ENCODE peak calls at places on chromosome 13, in four cellular contexts. W is CD8-positive, alpha-beta T cell; I is AG10803; Z is cardiac muscle cell. T is an unnamed sample.
A peak's percentile ranks its signal among the peaks of the same experiment; 100 is the strongest.

GRCh38 chr13:44396963-44397580 is 23.4 kb downstream of the SERP2 start:
- DNase-seq in W (no peak), Z (peak; percentile 86), I (no peak), T (peak; percentile 33)

GRCh38 chr13:72726721-72727416 is 560 bp downstream of the MZT1 start:
- DNase-seq in I (peak; percentile 12), W (no peak), Z (peak; percentile 17), T (peak; percentile 70)

GRCh38 chr13:62473190-62473943 is 1057.7 kb upstream of the PCDH20 start:
- DNase-seq in Z (no peak), I (no peak), W (no peak), T (no peak)

GRCh38 chr13:91162180-91162579 is 185.3 kb upstream of the MIR17HG start:
- DNase-seq in W (no peak), Z (no peak), I (no peak), T (no peak)

GRCh38 chr13:31322025-31322424 is 122.2 kb downstream of the B3GLCT start:
- DNase-seq in Z (peak; percentile 93), I (peak; percentile 29), W (no peak), T (no peak)

GRCh38 chr13:88377852-88378251 is 706.7 kb downstream of the SLITRK5 start:
- DNase-seq in I (no peak), Z (no peak), W (no peak), T (no peak)

GRCh38 chr13:100392709-100393630 is 195.6 kb downstream of the GGACT start:
- DNase-seq in I (peak; percentile 99), W (peak; percentile 26), Z (peak; percentile 99), T (no peak)

GRCh38 chr13:40476175-40476958 is 190.1 kb downstream of the FOXO1 start:
- DNase-seq in Z (peak; percentile 80), W (no peak), I (peak; percentile 59), T (no peak)

GRCh38 chr13:67619346-67619745 is 389.2 kb upstream of the PCDH9 start:
- DNase-seq in I (no peak), W (no peak), Z (no peak), T (no peak)

GRCh38 chr13:45773236-45773635 is 71.1 kb downstream of the CBY2 start:
- DNase-seq in W (no peak), I (no peak), Z (no peak), T (no peak)

GRCh38 chr13:34155931-34156607 is 338.1 kb downstream of the RFC3 start:
- DNase-seq in I (peak; percentile 28), Z (peak; percentile 48), W (no peak), T (no peak)

GRCh38 chr13:31767175-31767900 is 28.0 kb downstream of the RXFP2 start:
- DNase-seq in I (peak; percentile 98), Z (peak; percentile 88), W (no peak), T (no peak)

GRCh38 chr13:81393686-81394085 is 1052.8 kb upstream of the SPRY2 start:
- DNase-seq in W (no peak), Z (no peak), I (no peak), T (no peak)

GRCh38 chr13:28022848-28023518 is 34.5 kb upstream of the URAD start:
- DNase-seq in W (no peak), I (peak; percentile 28), Z (peak; percentile 13), T (peak; percentile 10)

GRCh38 chr13:21010621-21011020 is 50.8 kb downstream of the LATS2 start:
- DNase-seq in Z (no peak), W (no peak), I (peak; percentile 38), T (no peak)

GRCh38 chr13:37369618-37370017 is 228.9 kb downstream of the POSTN start:
- DNase-seq in I (no peak), W (no peak), Z (peak; percentile 30), T (no peak)

GRCh38 chr13:50910483-50910805 is 853 bp downstream of the RNASEH2B start:
- DNase-seq in I (peak; percentile 48), Z (peak; percentile 46), W (no peak), T (peak; percentile 44)

DNA sequence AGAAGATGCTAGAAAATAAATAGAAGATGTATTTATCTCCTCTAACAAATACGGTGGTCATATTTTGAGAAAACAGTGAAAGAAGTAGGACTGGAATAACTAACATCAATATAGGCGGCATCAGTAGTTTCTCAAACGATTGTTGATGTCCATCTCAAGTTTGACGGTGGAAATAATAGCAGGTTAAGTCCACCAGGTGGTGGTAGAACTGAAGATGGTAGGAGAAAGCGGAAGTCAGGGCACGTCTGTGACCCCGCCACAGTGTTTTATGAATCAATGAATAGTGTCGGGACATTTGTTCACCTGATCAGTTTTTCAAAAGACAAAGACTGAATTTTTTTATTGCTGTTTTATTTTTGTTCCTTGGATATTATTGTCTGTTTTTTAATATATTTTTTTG is 706.4 kb upstream of the SLC10A2 start:
- DNase-seq in W (no peak), Z (no peak), I (no peak), T (no peak)
- TF ChIP-seq CTCF in W (no peak), Z (no peak), I (no peak), T (peak; percentile 21)

GRCh38 chr13:23159587-23160240 is 21.1 kb upstream of the SGCG start:
- DNase-seq in Z (peak; percentile 2), W (no peak), I (no peak), T (peak; percentile 52)
- TF ChIP-seq CTCF in Z (no peak), W (no peak), I (no peak), T (no peak)

GRCh38 chr13:79346300-79346914 is 59.6 kb downstream of the RBM26 start:
- DNase-seq in I (peak; percentile 4), W (no peak), Z (no peak), T (no peak)

GRCh38 chr13:79341202-79341601 is 64.9 kb downstream of the RBM26 start:
- DNase-seq in I (no peak), W (no peak), Z (no peak), T (no peak)

GRCh38 chr13:79338343-79338742 is 67.7 kb downstream of the RBM26 start:
- DNase-seq in Z (no peak), I (no peak), W (no peak), T (no peak)

GRCh38 chr13:79336971-79337370 is 69.1 kb downstream of the RBM26 start:
- DNase-seq in Z (no peak), W (no peak), I (no peak), T (no peak)

DNA sequence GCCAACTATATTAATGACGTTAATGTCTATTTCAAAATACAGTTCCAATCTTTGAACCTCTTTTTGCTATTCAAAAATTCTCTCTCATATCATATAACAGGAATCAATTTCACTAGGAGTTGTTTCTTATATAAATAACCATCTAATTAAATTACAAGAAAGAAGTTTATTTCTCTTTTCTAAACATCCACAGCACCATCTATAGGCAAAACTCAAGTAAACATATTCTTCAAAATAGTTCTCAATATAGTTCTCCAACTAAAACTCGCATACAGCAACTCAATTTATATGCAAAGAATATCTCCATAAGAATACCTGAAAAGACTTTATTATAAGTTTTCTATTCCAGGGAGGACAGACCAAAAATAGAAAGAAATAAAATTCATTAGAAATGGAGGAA is 65.6 kb downstream of the RBM26 start:
- DNase-seq in W (no peak), I (no peak), Z (no peak), T (no peak)
- TF ChIP-seq CTCF in W (no peak), I (no peak), Z (no peak), T (no peak)

GRCh38 chr13:111630411-111630810 is 310.0 kb downstream of the TEX29 start:
- DNase-seq in I (no peak), W (no peak), Z (no peak), T (peak; percentile 23)
- TF ChIP-seq CTCF in I (no peak), W (no peak), Z (no peak), T (peak; percentile 21)

GRCh38 chr13:77729502-77730221 is 32.2 kb downstream of the SLAIN1 start:
- DNase-seq in Z (no peak), W (no peak), I (no peak), T (no peak)

GRCh38 chr13:77724092-77724491 is 26.6 kb downstream of the SLAIN1 start:
- DNase-seq in Z (no peak), I (no peak), W (no peak), T (no peak)

GRCh38 chr13:77733674-77734073 is 36.2 kb downstream of the SLAIN1 start:
- DNase-seq in W (no peak), I (no peak), Z (no peak), T (no peak)

GRCh38 chr13:77732287-77732686 is 34.8 kb downstream of the SLAIN1 start:
- DNase-seq in I (no peak), W (no peak), Z (no peak), T (no peak)

DNA sequence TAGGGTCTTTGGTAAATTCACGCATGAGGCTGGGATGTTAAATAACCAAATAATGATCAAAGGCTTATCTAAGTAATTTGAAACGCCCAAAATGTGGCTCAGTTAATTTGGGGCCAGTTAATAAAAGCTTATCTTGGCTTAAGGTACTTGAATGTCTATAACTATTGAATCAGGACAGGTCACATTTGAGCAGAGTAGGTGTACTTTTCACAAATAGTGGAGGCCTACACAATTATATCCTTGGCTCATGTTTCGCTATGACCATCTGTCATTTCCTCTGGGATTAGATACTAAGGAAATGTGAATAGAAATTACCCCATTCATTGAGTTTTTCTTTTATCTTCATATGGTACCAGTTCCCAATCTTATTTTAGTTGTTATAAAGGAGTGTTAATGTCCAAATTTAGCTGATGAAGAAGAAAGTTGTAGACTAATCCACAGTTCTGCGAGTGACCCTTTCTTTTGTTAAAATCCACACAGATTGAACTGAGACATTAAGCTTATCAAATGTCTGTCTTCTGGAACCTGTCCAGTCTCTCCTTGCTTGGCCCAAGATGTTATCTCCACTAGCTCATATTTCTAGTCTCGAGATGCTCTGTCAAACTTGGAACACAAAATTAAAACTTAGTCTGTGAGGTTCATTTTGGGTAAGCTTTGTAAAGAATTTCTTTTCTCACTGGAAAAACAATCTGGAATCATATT is 30.9 kb downstream of the SLAIN1 start:
- DNase-seq in W (no peak), Z (no peak), I (no peak), T (no peak)
- TF ChIP-seq CTCF in W (no peak), Z (no peak), I (no peak), T (no peak)

GRCh38 chr13:113800576-113800926 is 41.5 kb downstream of the TMEM255B start:
- DNase-seq in W (no peak), Z (no peak), I (no peak), T (no peak)

GRCh38 chr13:113802761-113803160 is 43.7 kb downstream of the TMEM255B start:
- DNase-seq in W (no peak), I (no peak), Z (no peak), T (no peak)

GRCh38 chr13:113801289-113801961 is 42.4 kb downstream of the TMEM255B start:
- DNase-seq in W (no peak), I (no peak), Z (no peak), T (no peak)

GRCh38 chr13:113803409-113804016 is 44.5 kb downstream of the TMEM255B start:
- DNase-seq in I (no peak), Z (no peak), W (no peak), T (no peak)

GRCh38 chr13:113802090-113802531 is 43.1 kb downstream of the TMEM255B start:
- DNase-seq in W (no peak), I (peak; percentile 81), Z (peak; percentile 83), T (peak; percentile 75)
- TF ChIP-seq CTCF in W (no peak), I (peak; percentile 11), Z (peak; percentile 9), T (no peak)

DNA sequence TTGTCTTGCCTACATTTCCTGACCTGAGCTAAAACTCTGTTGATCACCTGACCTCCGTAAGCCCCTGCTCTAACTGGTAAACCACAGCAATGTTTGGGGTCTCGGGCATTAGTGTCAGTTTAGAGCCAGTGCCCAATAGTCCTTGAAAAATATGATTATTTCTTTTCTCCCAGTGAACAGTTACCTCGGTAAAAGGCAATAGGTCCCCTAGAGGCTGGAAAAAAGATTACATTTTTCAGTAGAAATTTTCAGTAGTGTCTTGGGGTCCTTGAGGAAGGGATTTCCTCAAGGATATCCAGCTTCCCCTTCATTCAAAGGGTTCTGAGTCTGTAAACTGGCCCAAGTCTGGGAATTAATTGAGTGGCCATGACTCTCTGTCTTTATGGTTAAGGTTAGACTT is 177.5 kb downstream of the SLC7A1 start:
- DNase-seq in I (no peak), W (no peak), Z (no peak), T (no peak)
- TF ChIP-seq CTCF in I (peak; percentile 18), W (no peak), Z (no peak), T (peak; percentile 23)